ENCODE peak calls at places on chromosomes 3 and 15, in six cellular contexts. I, A, N, H, V and X are unnamed samples.

GRCh38 chr15:69337133-69337532 is 38.4 kb downstream of the PAQR5 start:
- DNase-seq in A (no peak), I (no peak), V (peak; percentile 79), H (no peak), N (peak; percentile 29), X (no peak)

GRCh38 chr3:67290424-67290823 is 292.3 kb downstream of the KBTBD8 start:
- DNase-seq in N (no peak), H (no peak), I (no peak), V (no peak), A (no peak), X (no peak)

GRCh38 chr3:34013818-34014576 is 215.6 kb downstream of the PDCD6IP start:
- DNase-seq in V (no peak), I (no peak), H (no peak), N (no peak), A (no peak), X (no peak)

GRCh38 chr15:70120109-70120508 is 22.4 kb upstream of the TLE3 start:
- DNase-seq in H (no peak), N (no peak), A (no peak), V (no peak), I (no peak), X (no peak)

GRCh38 chr3:196756738-196757137 is 17.1 kb downstream of the PAK2 start:
- DNase-seq in H (no peak), N (no peak), V (no peak), I (no peak), A (no peak), X (no peak)

GRCh38 chr3:105483476-105483875 is 116.8 kb downstream of the ALCAM start:
- DNase-seq in V (peak; percentile 40), I (no peak), N (peak; percentile 67), A (no peak), H (no peak), X (no peak)

GRCh38 chr15:60370105-60370803 is 27.5 kb downstream of the ANXA2 start:
- DNase-seq in N (peak; percentile 80), I (no peak), H (no peak), A (no peak), V (peak; percentile 48), X (no peak)

GRCh38 chr15:48842501-48842900 is 31.6 kb upstream of the CEP152 start:
- DNase-seq in N (no peak), A (no peak), I (no peak), V (no peak), H (no peak), X (no peak)

GRCh38 chr3:184284696-184285095 is 8.9 kb downstream of the ECE2 start:
- DNase-seq in N (peak; percentile 81), I (peak; percentile 89), A (peak; percentile 34), H (no peak), V (peak; percentile 85), X (peak; percentile 38)

GRCh38 chr3:121621491-121621890 is 28.3 kb downstream of the FBXO40 start:
- DNase-seq in I (no peak), V (no peak), N (no peak), A (no peak), H (no peak), X (no peak)

GRCh38 chr3:119551525-119552063 is 7.8 kb downstream of the CD80 start:
- DNase-seq in I (no peak), H (no peak), V (no peak), N (no peak), A (no peak), X (no peak)

GRCh38 chr3:135034291-135034768 is 239.3 kb downstream of the EPHB1 start:
- DNase-seq in I (no peak), N (no peak), V (no peak), A (no peak), H (no peak), X (no peak)

GRCh38 chr3:83500422-83500821 is 1458.4 kb upstream of the CADM2 start:
- DNase-seq in A (no peak), I (no peak), V (no peak), N (peak; percentile 7), H (no peak), X (no peak)

GRCh38 chr15:98943609-98944111 is 63.9 kb downstream of the PGPEP1L start:
- DNase-seq in H (no peak), V (peak; percentile 44), I (peak; percentile 28), A (no peak), N (peak; percentile 66), X (no peak)